ENCODE peak calls at places on chromosomes 1 and 21, in eight cellular contexts. T is hepatocyte, B is GM23338, P is fibroblast of lung, N is mammary epithelial cell, X is PC-3, D is HCT116, G is DND-41. C is an unnamed sample.

GRCh38 chr1:66168919-66169725 is 364.8 kb upstream of the SGIP1 start:
- DNase-seq in D (peak; percentile 10), T (no peak), P (peak; percentile 52), N (no peak), X (no peak), B (peak; percentile 5), G (peak; percentile 6), C (no peak)

GRCh38 chr1:39409055-39409816 is 82.2 kb upstream of the BMP8A start:
- DNase-seq in D (no peak), N (peak; percentile 35), G (peak; percentile 65), X (peak; percentile 47), B (peak; percentile 82), P (peak; percentile 62), T (peak; percentile 58), C (peak; percentile 74)

GRCh38 chr21:34889287-34889536 is 159.9 kb downstream of the RUNX1 start:
- DNase-seq in G (peak; percentile 72), D (no peak), N (peak; percentile 78), X (peak; percentile 50), B (peak; percentile 46), T (peak; percentile 78), P (peak; percentile 80), C (peak; percentile 62)

GRCh38 chr1:9128520-9129371 is at the start of gene GPR157:
- DNase-seq in T (peak; percentile 95), P (peak; percentile 66), X (peak; percentile 79), N (peak; percentile 72), B (peak; percentile 89), D (peak; percentile 70), G (peak; percentile 76), C (peak; percentile 65)

GRCh38 chr1:56712150-56712549 is 67.0 kb downstream of the PRKAA2 start:
- DNase-seq in N (no peak), D (no peak), G (no peak), P (peak; percentile 7), X (no peak), B (no peak), T (no peak), C (no peak)

GRCh38 chr1:46461809-46462448 is 27.7 kb upstream of the DMBX1 start:
- DNase-seq in B (no peak), N (peak; percentile 35), X (peak; percentile 68), T (no peak), D (no peak), P (peak; percentile 18), G (no peak), C (no peak)

GRCh38 chr1:217718873-217719272 is 87.7 kb downstream of the SPATA17 start:
- DNase-seq in B (no peak), G (no peak), X (peak; percentile 74), P (peak; percentile 14), T (no peak), D (peak; percentile 0), N (peak; percentile 28), C (no peak)

GRCh38 chr1:229109320-229109761 is 161.6 kb upstream of the RAB4A start:
- DNase-seq in N (no peak), X (no peak), P (no peak), G (no peak), D (no peak), B (no peak), T (no peak), C (peak; percentile 14)

GRCh38 chr1:153922076-153922837 is 515 bp downstream of the GATAD2B start:
- DNase-seq in P (no peak), X (peak; percentile 67), B (peak; percentile 79), T (peak; percentile 82), G (peak; percentile 79), D (no peak), N (peak; percentile 74), C (peak; percentile 78)

GRCh38 chr1:31753623-31754349 is 10.4 kb downstream of the ADGRB2 start:
- DNase-seq in N (no peak), T (peak; percentile 49), X (no peak), P (no peak), D (no peak), B (no peak), G (peak; percentile 33), C (no peak)

GRCh38 chr1:68725353-68725752 is 228.5 kb upstream of the DEPDC1 start:
- DNase-seq in B (no peak), X (no peak), P (peak; percentile 2), D (no peak), G (no peak), T (peak; percentile 35), N (peak; percentile 53), C (peak; percentile 5)

GRCh38 chr1:64405833-64406232 is 64.1 kb upstream of the CACHD1 start:
- DNase-seq in X (no peak), T (no peak), N (no peak), B (no peak), D (no peak), P (no peak), G (no peak), C (no peak)

GRCh38 chr1:200699871-200700270 is 30.2 kb upstream of the DDX59 start:
- DNase-seq in P (no peak), G (peak; percentile 56), N (no peak), T (peak; percentile 64), X (no peak), B (peak; percentile 10), D (no peak), C (peak; percentile 86)

GRCh38 chr1:156813298-156813697 is 3.4 kb downstream of the SH2D2A start:
- DNase-seq in X (no peak), D (no peak), P (no peak), B (no peak), T (no peak), G (no peak), N (no peak), C (no peak)
- H3K4me3 ChIP-seq in X (peak overlapping the region; percentile 59), D (peak overlapping the region; percentile 48), P (peak overlapping the region; percentile 35), B (peak overlapping the region; percentile 64), T (peak overlapping the region; percentile 18), G (no peak overlapping the region), N (no peak overlapping the region), C (peak overlapping the region; percentile 39)

GRCh38 chr1:19668893-19669292 is 4.2 kb downstream of the HTR6 start:
- DNase-seq in P (no peak), T (no peak), D (no peak), X (peak; percentile 56), B (no peak), N (no peak), G (no peak), C (no peak)
- TF ChIP-seq EZH2 in P (no peak), T (no peak), D (no peak), X (no peak), B (no peak), N (no peak), G (no peak), C (no peak)

GRCh38 chr1:110964400-110964903 is 730 bp upstream of the LRIF1 start:
- DNase-seq in B (no peak), G (no peak), D (no peak), N (no peak), T (no peak), P (no peak), X (no peak), C (no peak)
- H3K4me3 ChIP-seq in B (peak overlapping the region; percentile 56), G (no peak overlapping the region), D (peak overlapping the region; percentile 52), N (peak overlapping the region; percentile 46), T (peak overlapping the region; percentile 42), P (peak overlapping the region; percentile 93), X (peak overlapping the region; percentile 73), C (peak overlapping the region; percentile 63)

GRCh38 chr1:160935527-160936258 is 18.9 kb downstream of the ITLN2 start:
- DNase-seq in N (no peak), T (no peak), D (no peak), B (no peak), G (no peak), P (no peak), X (no peak), C (no peak)
- TF ChIP-seq EZH2 in N (no peak), T (no peak), D (no peak), B (no peak), G (no peak), P (no peak), X (no peak), C (no peak)

DNA sequence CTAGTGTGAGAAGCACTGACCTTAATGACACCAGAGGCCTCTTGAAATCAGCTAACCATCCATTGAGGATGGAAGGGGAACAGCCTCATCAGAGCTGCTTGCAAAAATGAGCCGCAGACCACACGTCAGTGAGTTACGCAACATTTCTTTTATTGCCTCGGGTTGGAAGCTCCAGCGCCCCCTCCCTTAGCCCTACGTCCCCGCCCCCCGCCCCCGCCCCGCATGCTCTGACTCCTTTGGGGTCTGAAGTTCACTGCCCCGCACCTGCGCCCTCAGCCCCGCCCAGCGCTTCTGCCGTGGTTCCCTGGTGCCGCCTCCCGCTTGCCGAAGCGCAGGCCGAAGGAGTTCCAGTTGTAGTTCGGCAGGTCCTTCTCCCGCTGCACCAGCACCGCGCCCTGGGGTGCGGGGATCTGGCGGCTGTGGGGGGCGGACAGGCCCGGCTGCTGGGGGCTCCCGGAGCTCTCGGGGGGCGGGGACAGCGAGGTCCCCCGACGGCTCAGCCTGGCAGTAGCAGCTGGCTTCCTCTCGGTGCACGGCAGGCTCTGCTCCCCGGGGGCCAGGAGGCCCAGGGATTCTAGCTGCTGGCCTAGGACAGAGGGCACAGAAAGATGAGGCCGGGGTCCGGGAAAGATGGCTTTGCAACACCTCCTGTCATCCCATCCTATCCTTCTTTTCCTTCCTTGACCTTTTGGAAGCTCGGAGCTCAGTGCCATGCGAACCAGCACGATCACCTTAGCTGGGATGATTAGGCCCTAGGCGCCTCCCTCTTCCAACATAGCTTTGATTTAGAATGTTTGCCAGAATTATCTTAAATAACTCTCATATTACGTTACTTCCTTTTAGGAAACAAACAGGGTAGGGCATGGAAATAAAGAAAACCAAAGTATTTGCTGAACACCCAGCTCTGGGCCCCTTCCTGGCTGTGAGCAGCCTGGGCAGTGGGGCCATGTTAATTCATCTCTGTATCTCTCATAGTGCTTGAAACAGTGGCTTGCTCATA is 5.8 kb downstream of the KISS1 start:
- DNase-seq in X (peak; percentile 68), P (peak; percentile 56), N (no peak), G (peak; percentile 6), D (no peak), T (peak; percentile 88), B (peak; percentile 73), C (peak; percentile 35)
- H3K4me3 ChIP-seq in X (peak overlapping the region; percentile 35), P (no peak overlapping the region), N (no peak overlapping the region), G (no peak overlapping the region), D (no peak overlapping the region), T (no peak overlapping the region), B (peak overlapping the region; percentile 72), C (peak overlapping the region; percentile 23)